ENCODE peak calls at places on chromosomes 13 and 19, in eight cellular contexts. N is upper lobe of right lung; G is CD8-positive, alpha-beta T cell; B is body of pancreas; I is colonic mucosa; X is thoracic aorta; D is SK-N-SH; P is mesenchymal stem cell. C is an unnamed sample.

GRCh38 chr13:40164137-40164536 is 502.3 kb downstream of the FOXO1 start:
- DNase-seq in N (no peak), G (no peak), B (no peak), I (no peak), X (no peak), D (no peak), P (peak; percentile 73), C (no peak)

GRCh38 chr13:94412870-94413269 is 66.6 kb downstream of the DCT start:
- DNase-seq in N (no peak), G (no peak), B (no peak), I (no peak), X (no peak), D (no peak), P (no peak), C (no peak)

GRCh38 chr13:76993473-76993872 is 1.6 kb downstream of the CLN5 start:
- DNase-seq in N (no peak), G (no peak), B (no peak), I (no peak), X (no peak), D (no peak), P (no peak), C (no peak)

GRCh38 chr13:73902296-73902695 is 231.9 kb downstream of the KLF12 start:
- DNase-seq in N (no peak), G (no peak), B (no peak), I (no peak), X (no peak), D (no peak), P (no peak), C (no peak)

GRCh38 chr13:98098511-98098910 is 44.4 kb upstream of the FARP1 start:
- DNase-seq in N (no peak), G (no peak), B (no peak), I (no peak), X (no peak), D (no peak), P (peak; percentile 81), C (no peak)

GRCh38 chr19:15136234-15136954 is 29.2 kb downstream of the SYDE1 start:
- DNase-seq in N (no peak), G (no peak), B (no peak), I (no peak), X (no peak), D (no peak), P (peak; percentile 93), C (no peak)

GRCh38 chr13:51923983-51924539 is 62.3 kb downstream of the CCDC70 start:
- DNase-seq in N (no peak), G (no peak), B (no peak), I (no peak), X (no peak), D (peak; percentile 40), P (peak; percentile 8), C (no peak)

GRCh38 chr13:50366488-50367174 is 351.4 kb downstream of the KCNRG start:
- DNase-seq in N (no peak), G (no peak), B (no peak), I (no peak), X (no peak), D (peak; percentile 32), P (no peak), C (no peak)

GRCh38 chr19:1956868-1957492 is 16.0 kb downstream of the CSNK1G2 start:
- DNase-seq in N (peak; percentile 61), G (no peak), B (no peak), I (no peak), X (no peak), D (no peak), P (no peak), C (no peak)

GRCh38 chr13:37429976-37430375 is 168.6 kb downstream of the POSTN start:
- DNase-seq in N (no peak), G (no peak), B (no peak), I (no peak), X (no peak), D (no peak), P (peak; percentile 88), C (peak; percentile 62)

DNA sequence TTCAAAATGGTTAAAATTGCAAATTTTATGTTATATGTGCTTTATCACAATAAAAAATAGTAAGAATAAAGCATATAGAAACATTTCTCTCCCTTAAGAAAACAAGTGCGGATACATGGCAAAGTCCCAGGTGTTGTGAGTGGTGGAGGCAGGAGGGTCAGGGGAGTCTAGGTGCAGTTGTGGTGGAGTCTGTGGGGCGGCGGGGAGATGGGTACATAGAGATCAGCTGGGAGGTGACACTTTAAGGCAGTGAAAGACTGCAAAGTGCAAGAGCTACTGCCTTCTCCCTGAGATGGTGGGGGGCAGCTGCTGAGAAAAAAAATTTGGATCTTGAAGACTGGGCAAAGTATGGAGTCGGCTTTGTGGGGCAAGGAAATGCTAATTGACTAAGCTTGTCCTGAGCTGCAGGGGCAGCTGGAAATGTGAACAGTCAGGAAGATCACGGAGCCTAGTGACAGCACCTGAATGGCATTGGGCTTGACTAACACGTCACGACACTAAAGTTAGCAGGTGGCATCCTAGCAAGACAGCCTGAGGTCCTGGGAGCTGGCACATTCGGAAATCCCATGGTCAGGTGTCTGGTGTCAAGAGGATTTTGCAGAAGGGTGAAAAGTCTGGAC is 72.9 kb upstream of the IRS2 start:
- DNase-seq in N (no peak), G (no peak), B (no peak), I (no peak), X (no peak), D (no peak), P (no peak), C (no peak)
- H3K27me3 ChIP-seq in N (peaks cover 3% of the 10 kb centered on the region), G (no peaks in the 10 kb centered on the region), B (no peaks in the 10 kb centered on the region), I (no peaks in the 10 kb centered on the region), X (no peaks in the 10 kb centered on the region), D (no peaks in the 10 kb centered on the region), P (no peaks in the 10 kb centered on the region), C (peaks cover 1% of the 10 kb centered on the region)

DNA sequence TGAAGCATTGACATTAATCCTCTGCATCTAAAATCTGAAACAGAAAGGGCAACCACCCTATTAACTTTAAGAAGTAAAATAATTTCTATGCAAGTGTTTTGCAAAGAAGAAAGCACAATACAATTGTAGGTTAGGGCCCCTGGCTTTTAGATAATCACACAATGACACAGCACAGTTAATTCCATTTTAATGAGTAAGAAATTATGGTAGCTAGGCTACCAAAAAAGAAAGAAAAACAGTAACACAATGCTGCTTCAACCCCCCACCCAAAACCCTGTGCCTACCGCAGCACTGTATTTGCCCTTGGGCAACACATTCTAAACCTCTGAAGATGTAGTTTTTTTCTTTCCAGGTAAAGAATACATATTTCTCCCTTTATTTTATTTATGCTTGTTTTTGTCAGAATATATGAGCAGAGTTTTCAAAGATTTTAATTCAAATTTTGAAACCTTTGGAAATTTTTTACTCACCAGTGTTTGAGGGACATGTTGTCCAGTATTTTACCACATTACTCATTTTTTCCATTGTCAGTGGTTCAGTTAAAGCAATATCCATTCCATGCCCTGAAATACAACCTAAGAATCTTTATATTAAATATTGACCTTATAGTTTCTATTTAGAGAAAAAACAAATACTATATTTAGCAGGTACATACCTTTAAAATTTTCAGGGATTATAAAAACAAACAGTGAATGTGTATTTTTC is 21.1 kb downstream of the SOHLH2 start:
- DNase-seq in N (no peak), G (no peak), B (no peak), I (no peak), X (no peak), D (no peak), P (no peak), C (peak; percentile 20)
- H3K27me3 ChIP-seq in N (no peaks in the 10 kb centered on the region), G (no peaks in the 10 kb centered on the region), B (no peaks in the 10 kb centered on the region), I (no peaks in the 10 kb centered on the region), X (no peaks in the 10 kb centered on the region), D (no peaks in the 10 kb centered on the region), P (peaks cover 3% of the 10 kb centered on the region), C (no peaks in the 10 kb centered on the region)

GRCh38 chr19:10433131-10433536 is 12.8 kb downstream of the PDE4A start:
- DNase-seq in N (no peak), G (no peak), B (peak; percentile 41), I (no peak), X (no peak), D (no peak), P (no peak), C (no peak)
- H3K27me3 ChIP-seq in N (no peaks in the 10 kb centered on the region), G (peaks cover 7% of the 10 kb centered on the region), B (no peaks in the 10 kb centered on the region), I (no peaks in the 10 kb centered on the region), X (no peaks in the 10 kb centered on the region), D (no peaks in the 10 kb centered on the region), P (peaks cover 22% of the 10 kb centered on the region), C (peaks cover 7% of the 10 kb centered on the region)

DNA sequence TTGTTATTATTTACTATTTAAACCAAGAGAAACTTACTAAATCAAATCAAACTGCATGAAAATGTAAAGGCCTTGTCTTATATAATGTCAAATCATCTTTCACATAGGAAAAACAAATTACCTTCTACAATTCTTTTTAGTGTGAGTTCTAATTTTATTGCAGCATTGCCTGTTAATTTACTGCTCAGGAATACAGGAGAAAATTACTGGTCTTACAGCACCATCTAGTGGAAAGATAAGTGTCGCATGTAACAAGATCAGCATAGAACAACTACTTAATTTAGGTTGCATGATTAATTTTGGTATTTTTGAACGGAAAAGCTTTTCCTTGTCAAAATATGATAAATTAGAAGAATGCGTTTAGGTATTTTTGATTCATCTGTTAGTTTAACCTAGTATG is 502.7 kb downstream of the UQCRFS1 start:
- DNase-seq in N (no peak), G (no peak), B (no peak), I (no peak), X (no peak), D (peak; percentile 24), P (peak; percentile 76), C (no peak)
- H3K27me3 ChIP-seq in N (no peaks in the 10 kb centered on the region), G (no peaks in the 10 kb centered on the region), B (no peaks in the 10 kb centered on the region), I (no peaks in the 10 kb centered on the region), X (no peaks in the 10 kb centered on the region), D (no peaks in the 10 kb centered on the region), P (no peaks in the 10 kb centered on the region), C (no peaks in the 10 kb centered on the region)

DNA sequence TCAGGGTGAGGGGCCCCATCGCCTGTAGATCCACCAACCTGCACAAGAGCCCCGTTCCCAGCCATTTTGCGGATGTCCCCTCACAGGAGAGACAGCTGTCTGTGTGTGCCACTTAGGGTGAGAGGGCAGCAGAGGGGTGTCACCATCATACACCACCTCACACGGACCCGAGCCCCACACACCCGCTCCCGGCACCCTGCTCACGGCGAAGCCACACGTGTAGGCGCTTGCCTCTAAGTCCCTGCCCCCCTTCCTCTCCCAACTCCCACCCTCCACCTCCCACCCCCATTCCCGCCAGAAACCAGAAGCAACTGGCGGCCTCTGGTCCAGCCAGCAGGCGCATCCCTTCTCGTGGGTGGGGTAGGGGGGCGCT is 4.0 kb upstream of the DPF1 start:
- DNase-seq in N (no peak), G (no peak), B (no peak), I (no peak), X (no peak), D (no peak), P (no peak), C (no peak)
- H3K27me3 ChIP-seq in N (peaks cover 64% of the 10 kb centered on the region), G (peaks cover 33% of the 10 kb centered on the region), B (peaks cover 4% of the 10 kb centered on the region), I (peaks cover 55% of the 10 kb centered on the region), X (peaks cover 14% of the 10 kb centered on the region), D (no peaks in the 10 kb centered on the region), P (peaks cover 21% of the 10 kb centered on the region), C (no peaks in the 10 kb centered on the region)

C was measured in BJ.